ENCODE peak calls at places on chromosomes 16 and 17, in eight cellular contexts. Z, U, H, R, I, E, D and G are unnamed samples. For H3K4me1, the result is how much of the 10 kb centered on the place peaks cover.

GRCh38 chr16:79599837-79600635 is 501 bp downstream of the MAF start:
- DNase-seq in Z (peak), U (no peak), H (peak), R (peak), I (peak), E (peak), D (peak), G (no peak)

GRCh38 chr17:9451919-9452318 is 123.7 kb downstream of the STX8 start:
- DNase-seq in Z (no peak), U (no peak), H (no peak), R (no peak), I (no peak), E (peak), D (no peak), G (no peak)

GRCh38 chr16:78259883-78260282 is 160.4 kb downstream of the WWOX start:
- DNase-seq in Z (no peak), U (no peak), H (no peak), R (no peak), I (no peak), E (no peak), D (no peak), G (no peak)

GRCh38 chr17:77329741-77330531 is 189.2 kb downstream of the SEC14L1 start:
- DNase-seq in Z (peak), U (no peak), H (peak), R (peak), I (no peak), E (no peak), D (no peak), G (no peak)

GRCh38 chr17:83081561-83082201 is 2.3 kb downstream of the METRNL start:
- DNase-seq in Z (peak), U (peak), H (no peak), R (peak), I (no peak), E (no peak), D (no peak), G (no peak)

GRCh38 chr17:78725448-78726021 is 56.5 kb downstream of the CYTH1 start:
- DNase-seq in Z (no peak), U (no peak), H (no peak), R (no peak), I (no peak), E (no peak), D (peak), G (no peak)

GRCh38 chr16:68792465-68793324 is 50.6 kb upstream of the TANGO6 start:
- DNase-seq in Z (peak), U (peak), H (no peak), R (peak), I (no peak), E (peak), D (no peak), G (no peak)

GRCh38 chr17:39674702-39675389 is 6.6 kb downstream of the PNMT start:
- DNase-seq in Z (peak), U (no peak), H (peak), R (peak), I (peak), E (no peak), D (no peak), G (no peak)

GRCh38 chr16:87506423-87507350 is 13.9 kb upstream of the ZCCHC14 start:
- DNase-seq in Z (no peak), U (no peak), H (peak), R (no peak), I (no peak), E (no peak), D (no peak), G (no peak)

GRCh38 chr16:75196826-75197225 is 10.1 kb downstream of the CTRB2 start:
- DNase-seq in Z (no peak), U (no peak), H (peak), R (no peak), I (peak), E (no peak), D (no peak), G (no peak)

GRCh38 chr17:70560471-70560870 is 391.1 kb downstream of the KCNJ2 start:
- DNase-seq in Z (no peak), U (no peak), H (no peak), R (no peak), I (no peak), E (no peak), D (no peak), G (no peak)

GRCh38 chr17:18102640-18103039 is 5.9 kb upstream of the MYO15A start:
- DNase-seq in Z (no peak), U (no peak), H (no peak), R (no peak), I (no peak), E (no peak), D (no peak), G (no peak)

GRCh38 chr16:72137380-72138063 is 34.4 kb downstream of the PMFBP1 start:
- DNase-seq in Z (no peak), U (no peak), H (peak), R (no peak), I (no peak), E (no peak), D (no peak), G (no peak)

GRCh38 chr16:68700120-68700519 is 37.0 kb upstream of the CDH1 start:
- DNase-seq in Z (no peak), U (peak), H (no peak), R (no peak), I (no peak), E (no peak), D (no peak), G (no peak)

GRCh38 chr16:24988593-24989338 is 26.4 kb downstream of the ARHGAP17 start:
- DNase-seq in Z (peak), U (peak), H (no peak), R (peak), I (no peak), E (peak), D (no peak), G (peak)

GRCh38 chr16:49061315-49061714 is 220.3 kb downstream of the CBLN1 start:
- DNase-seq in Z (no peak), U (no peak), H (no peak), R (no peak), I (no peak), E (no peak), D (no peak), G (no peak)

GRCh38 chr17:41967141-41967920 is 736 bp downstream of the CNP start:
- DNase-seq in Z (peak), U (no peak), H (no peak), R (peak), I (peak), E (no peak), D (peak), G (no peak)

GRCh38 chr17:75571197-75571884 is 16.3 kb upstream of the MYO15B start:
- DNase-seq in Z (no peak), U (peak), H (peak), R (no peak), I (no peak), E (no peak), D (no peak), G (no peak)

GRCh38 chr17:81317992-81318391 is 22.9 kb upstream of the SLC38A10 start:
- DNase-seq in Z (no peak), U (no peak), H (no peak), R (no peak), I (no peak), E (no peak), D (no peak), G (no peak)

GRCh38 chr17:64632606-64633005 is 29.5 kb downstream of the SMURF2 start:
- DNase-seq in Z (no peak), U (peak), H (no peak), R (no peak), I (no peak), E (no peak), D (no peak), G (no peak)
- H3K4me1 ChIP-seq in Z (under half), U (under half), H (under half), R (under half), I (under half), E (under half), D (under half), G (under half)

DNA sequence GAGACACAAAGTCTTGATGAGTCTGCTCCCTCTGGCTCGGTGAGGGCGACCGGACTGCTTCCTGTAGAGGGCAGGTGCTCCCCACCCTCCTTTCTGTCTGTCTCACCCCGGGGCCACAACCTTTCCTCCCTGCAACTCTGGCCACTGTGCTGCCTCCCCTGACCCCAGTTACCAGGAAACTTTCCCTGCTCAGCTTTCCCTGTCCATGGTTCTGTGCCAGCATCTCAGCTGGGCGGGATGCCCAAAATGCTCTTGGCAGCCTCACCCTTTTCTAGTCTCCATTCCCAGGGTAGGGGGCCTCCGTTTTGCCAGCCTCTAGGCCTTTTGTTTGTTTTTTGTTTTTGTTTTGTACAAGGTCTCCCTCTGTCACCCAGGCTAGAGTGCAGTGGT is 1.4 kb downstream of the PLD2 start:
- DNase-seq in Z (no peak), U (no peak), H (peak), R (peak), I (peak), E (no peak), D (no peak), G (no peak)
- TF ChIP-seq CTCF in Z (no peak), U (no peak), H (no peak), R (no peak), I (no peak), E (no peak), D (no peak), G (no peak)

GRCh38 chr16:19127205-19127604 is 13.4 kb downstream of the ITPRIPL2 start:
- DNase-seq in Z (no peak), U (no peak), H (no peak), R (no peak), I (no peak), E (no peak), D (no peak), G (no peak)
- H3K4me1 ChIP-seq in Z (under half), U (under half), H (under half), R (under half), I (half or more), E (under half), D (under half), G (under half)

GRCh38 chr17:63692195-63692816 is 7.6 kb downstream of the LIMD2 start:
- DNase-seq in Z (no peak), U (no peak), H (no peak), R (no peak), I (no peak), E (no peak), D (no peak), G (no peak)
- TF ChIP-seq CTCF in Z (no peak), U (no peak), H (no peak), R (no peak), I (no peak), E (no peak), D (peak), G (no peak)

DNA sequence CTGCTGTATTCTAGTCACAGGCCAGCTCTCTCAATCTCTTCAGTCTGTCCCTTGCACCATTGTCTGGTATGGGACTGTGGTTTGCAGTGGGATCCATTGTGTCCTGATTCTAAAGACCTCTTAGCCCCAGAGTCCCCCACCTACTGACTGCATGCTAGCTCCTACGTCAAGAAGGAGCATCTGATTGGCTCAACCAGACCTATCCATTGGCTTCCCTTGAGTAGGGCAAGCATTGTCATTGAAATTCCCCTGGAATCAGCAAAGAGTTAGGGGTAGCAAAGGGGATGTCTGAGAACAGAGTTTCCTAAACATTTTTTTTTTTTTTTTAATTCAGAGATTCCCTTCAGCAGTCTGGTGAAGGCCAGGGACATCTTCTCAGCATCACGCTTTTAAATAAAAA is 175.3 kb upstream of the MPHOSPH6 start:
- DNase-seq in Z (no peak), U (no peak), H (no peak), R (no peak), I (no peak), E (no peak), D (no peak), G (no peak)
- H3K4me1 ChIP-seq in Z (under half), U (under half), H (under half), R (under half), I (under half), E (under half), D (under half), G (under half)

DNA sequence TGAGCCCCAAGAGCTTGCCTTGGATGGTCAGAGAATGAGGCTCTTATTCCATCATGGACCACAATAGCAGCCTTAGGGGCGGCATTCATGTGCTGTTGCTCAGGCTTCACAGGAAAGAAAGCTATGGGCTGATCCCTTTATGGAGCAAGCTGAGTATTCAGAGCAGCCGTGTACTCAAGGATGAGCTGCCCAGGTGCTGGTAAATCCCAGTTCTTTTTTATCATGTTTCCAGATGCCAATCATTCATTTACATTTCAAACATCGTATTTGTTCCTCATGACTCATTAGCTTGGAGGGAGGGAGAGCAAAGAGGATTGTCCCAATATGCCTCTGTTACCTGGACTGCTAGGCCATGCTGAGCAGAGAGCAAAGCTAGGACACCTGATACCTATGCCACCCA is 475.7 kb downstream of the SHISA9 start:
- DNase-seq in Z (no peak), U (no peak), H (no peak), R (no peak), I (no peak), E (no peak), D (no peak), G (no peak)
- TF ChIP-seq CTCF in Z (no peak), U (no peak), H (no peak), R (no peak), I (no peak), E (no peak), D (no peak), G (no peak)

GRCh38 chr17:46025510-46025909 is 26.5 kb downstream of the STH start:
- DNase-seq in Z (no peak), U (no peak), H (no peak), R (no peak), I (no peak), E (no peak), D (no peak), G (no peak)
- H3K4me1 ChIP-seq in Z (under half), U (under half), H (under half), R (under half), I (under half), E (under half), D (under half), G (under half)

GRCh38 chr16:8885674-8886592 is 3.8 kb downstream of the LITAFD start:
- DNase-seq in Z (no peak), U (peak), H (peak), R (no peak), I (no peak), E (no peak), D (no peak), G (no peak)
- TF ChIP-seq CTCF in Z (no peak), U (peak), H (no peak), R (no peak), I (no peak), E (no peak), D (peak), G (peak)